ENCODE peak calls at places on chromosomes 2 and 18, in six cellular contexts. Q is K562, R is Peyer's patch, G is transverse colon, Y is heart left ventricle, J is upper lobe of left lung. N is an unnamed sample. For H3K36me3, the result is how much of the 10 kb centered on the place peaks cover.

GRCh38 chr2:145690183-145690582 is 1170.3 kb upstream of the ZEB2 start:
- DNase-seq in Q (no peak), R (no peak), G (no peak), Y (no peak), J (no peak), N (no peak)

GRCh38 chr2:20509766-20510490 is 63.1 kb downstream of the RHOB start:
- DNase-seq in Q (peak), R (no peak), G (peak), Y (no peak), J (peak), N (no peak)

GRCh38 chr2:29528891-29529520 is 392.4 kb downstream of the ALK start:
- DNase-seq in Q (no peak), R (no peak), G (peak), Y (peak), J (peak), N (peak)

GRCh38 chr2:167957662-167958061 is 289.7 kb downstream of the STK39 start:
- DNase-seq in Q (no peak), R (no peak), G (no peak), Y (no peak), J (no peak), N (no peak)

GRCh38 chr2:117724035-117724434 is 90.5 kb upstream of the DDX18 start:
- DNase-seq in Q (no peak), R (no peak), G (no peak), Y (no peak), J (no peak), N (no peak)

GRCh38 chr2:146003337-146003736 is 1483.4 kb upstream of the ZEB2 start:
- DNase-seq in Q (no peak), R (no peak), G (no peak), Y (no peak), J (no peak), N (no peak)

GRCh38 chr2:107735206-107735605 is 91.5 kb upstream of the RGPD4 start:
- DNase-seq in Q (no peak), R (no peak), G (no peak), Y (no peak), J (no peak), N (no peak)

GRCh38 chr2:75481041-75481836 is 79.5 kb downstream of the EVA1A start:
- DNase-seq in Q (peak), R (no peak), G (no peak), Y (no peak), J (no peak), N (peak)

GRCh38 chr2:169839954-169840746 is 12.9 kb downstream of the UBR3 start:
- DNase-seq in Q (peak), R (no peak), G (no peak), Y (no peak), J (no peak), N (no peak)

GRCh38 chr2:230927711-230928341 is 2.8 kb upstream of the GPR55 start:
- DNase-seq in Q (no peak), R (no peak), G (peak), Y (no peak), J (no peak), N (no peak)

GRCh38 chr18:42730272-42730671 is 385.2 kb downstream of the RIT2 start:
- DNase-seq in Q (no peak), R (no peak), G (no peak), Y (no peak), J (no peak), N (no peak)

GRCh38 chr2:238104521-238105311 is 4.6 kb downstream of the ESPNL start:
- DNase-seq in Q (no peak), R (no peak), G (peak), Y (no peak), J (no peak), N (no peak)

GRCh38 chr18:60358516-60358915 is 14.1 kb downstream of the MC4R start:
- DNase-seq in Q (no peak), R (no peak), G (no peak), Y (no peak), J (no peak), N (no peak)

GRCh38 chr2:191637182-191638078 is 40.5 kb upstream of the NABP1 start:
- DNase-seq in Q (peak), R (no peak), G (no peak), Y (no peak), J (no peak), N (no peak)

GRCh38 chr2:174778479-174778962 is 14.2 kb upstream of the CHRNA1 start:
- DNase-seq in Q (no peak), R (peak), G (peak), Y (peak), J (peak), N (no peak)

GRCh38 chr2:22737144-22737543 is 647.8 kb upstream of the KLHL29 start:
- DNase-seq in Q (no peak), R (no peak), G (no peak), Y (no peak), J (no peak), N (no peak)

GRCh38 chr2:2683581-2683980 is 352.5 kb upstream of the MYT1L start:
- DNase-seq in Q (no peak), R (no peak), G (no peak), Y (no peak), J (no peak), N (no peak)

DNA sequence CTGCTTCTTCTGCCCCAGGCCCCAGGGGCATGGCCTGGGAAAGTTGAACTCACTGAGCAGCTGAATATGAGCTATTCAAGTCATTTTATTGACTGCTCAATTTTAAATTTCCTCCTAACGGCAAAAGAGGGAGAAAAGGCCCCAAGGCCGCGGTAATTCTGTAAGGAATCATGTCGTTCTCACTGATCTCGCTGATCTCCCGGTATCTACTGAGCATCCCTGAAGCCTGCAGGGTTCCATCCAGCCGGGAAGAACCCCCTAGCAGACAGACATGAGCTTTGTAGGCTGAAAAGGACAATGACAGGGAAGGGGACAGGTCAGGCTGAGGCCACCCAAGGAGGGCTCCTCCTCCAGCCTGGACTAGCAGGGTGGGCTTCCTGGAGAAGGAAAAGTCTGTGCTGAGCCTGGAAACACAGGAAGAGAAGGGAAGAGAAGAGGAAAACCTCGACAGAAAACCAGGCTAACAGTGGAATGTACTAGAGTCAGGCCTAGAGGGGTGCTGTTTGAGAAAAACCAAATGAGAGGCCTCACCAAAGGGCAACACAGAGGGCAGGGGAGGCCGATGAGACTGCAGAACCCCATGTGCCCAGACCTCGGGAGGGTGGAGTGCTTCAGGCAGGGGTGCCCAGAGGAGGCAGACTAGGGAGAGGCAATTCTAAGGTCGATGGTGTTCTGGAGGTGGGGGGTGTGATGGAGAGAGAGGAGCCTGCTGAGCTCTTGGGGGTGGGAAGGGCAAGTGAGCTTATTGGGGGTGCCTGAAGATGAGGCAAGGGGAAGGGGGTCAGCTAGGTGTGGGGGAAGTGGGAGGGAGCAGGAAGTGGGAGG is 2.9 kb upstream of the NPPC start:
- DNase-seq in Q (no peak), R (no peak), G (no peak), Y (no peak), J (peak), N (no peak)
- H3K27ac ChIP-seq in Q (no peak), R (no peak), G (no peak), Y (peak), J (no peak), N (no peak)

GRCh38 chr2:46326231-46326980 is 29.2 kb downstream of the EPAS1 start:
- DNase-seq in Q (peak), R (no peak), G (no peak), Y (no peak), J (peak), N (no peak)
- TF ChIP-seq POLR2A in Q (no peak), R (no peak), G (no peak), Y (no peak), J (no peak), N (no peak)

GRCh38 chr2:85547089-85547858 is 8.3 kb downstream of the MAT2A start:
- DNase-seq in Q (peak), R (no peak), G (no peak), Y (no peak), J (no peak), N (no peak)
- H3K36me3 ChIP-seq in Q (half or more), R (half or more), G (under half), Y (half or more), J (under half), N (half or more)

DNA sequence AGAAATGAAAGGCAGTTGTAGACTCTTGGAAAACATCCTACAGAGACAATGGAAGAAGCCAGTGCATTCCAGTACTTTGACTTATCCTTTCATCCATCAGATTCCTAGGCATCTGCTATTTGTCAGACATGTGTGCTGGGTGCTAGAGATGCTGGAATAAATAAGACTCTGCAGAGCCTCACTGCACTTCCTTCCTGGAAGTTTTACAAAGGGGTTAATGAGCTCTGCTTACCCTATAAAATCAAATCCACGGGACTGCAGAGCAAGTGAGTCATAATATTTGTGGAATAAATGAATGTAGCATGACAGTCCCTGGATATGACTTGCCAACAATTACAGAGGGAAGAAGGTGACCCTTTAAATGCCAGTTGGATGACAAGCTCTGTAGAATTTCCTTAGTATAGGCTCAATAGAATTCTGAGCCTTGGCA is 52.7 kb upstream of the NPAS2 start:
- DNase-seq in Q (no peak), R (no peak), G (no peak), Y (no peak), J (no peak), N (no peak)
- H3K27ac ChIP-seq in Q (no peak), R (no peak), G (peak), Y (no peak), J (no peak), N (peak)

GRCh38 chr2:135820003-135820618 is 16.9 kb downstream of the LCT start:
- DNase-seq in Q (no peak), R (peak), G (no peak), Y (no peak), J (no peak), N (no peak)
- TF ChIP-seq POLR2A in Q (no peak), R (no peak), G (no peak), Y (no peak), J (no peak), N (no peak)

GRCh38 chr18:76757343-76757742 is 65.0 kb upstream of the ZNF236 start:
- DNase-seq in Q (no peak), R (no peak), G (peak), Y (no peak), J (no peak), N (no peak)

GRCh38 chr18:76756491-76757288 is 65.7 kb upstream of the ZNF236 start:
- DNase-seq in Q (no peak), R (no peak), G (peak), Y (no peak), J (no peak), N (no peak)

GRCh38 chr18:76751538-76751890 is 70.8 kb upstream of the ZNF236 start:
- DNase-seq in Q (no peak), R (no peak), G (no peak), Y (no peak), J (no peak), N (no peak)

GRCh38 chr18:76752400-76752799 is 70.0 kb upstream of the ZNF236 start:
- DNase-seq in Q (no peak), R (no peak), G (no peak), Y (no peak), J (no peak), N (peak)

DNA sequence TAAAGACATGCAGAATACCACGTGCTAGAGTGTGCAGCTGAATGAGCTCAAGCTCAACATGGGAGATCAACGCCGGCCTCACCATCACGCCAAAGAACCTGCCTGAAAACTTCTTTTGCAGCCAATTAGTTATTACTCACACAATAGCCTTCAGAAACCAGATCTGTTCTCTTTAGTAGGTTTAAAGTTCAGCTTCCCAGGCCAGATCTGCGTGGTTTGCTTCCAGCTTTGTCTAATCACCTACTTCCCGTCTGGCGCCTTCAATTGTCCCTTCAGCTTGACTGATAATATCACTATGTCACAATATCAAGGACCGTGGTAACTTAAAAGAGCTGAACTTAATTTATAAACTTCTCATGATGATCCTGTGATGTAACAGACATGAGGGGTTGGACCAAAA is 68.0 kb upstream of the ZNF236 start:
- DNase-seq in Q (no peak), R (no peak), G (no peak), Y (no peak), J (no peak), N (no peak)
- H3K36me3 ChIP-seq in Q (under half), R (under half), G (under half), Y (under half), J (under half), N (under half)

GRCh38 chr2:205702576-205702975 is 20.3 kb downstream of the NRP2 start:
- DNase-seq in Q (no peak), R (no peak), G (no peak), Y (no peak), J (no peak), N (no peak)

GRCh38 chr2:205703471-205703870 is 21.2 kb downstream of the NRP2 start:
- DNase-seq in Q (no peak), R (no peak), G (no peak), Y (no peak), J (no peak), N (no peak)

GRCh38 chr2:205700331-205701132 is 18.2 kb downstream of the NRP2 start:
- DNase-seq in Q (no peak), R (peak), G (peak), Y (no peak), J (peak), N (no peak)

GRCh38 chr2:205699554-205700289 is 17.4 kb downstream of the NRP2 start:
- DNase-seq in Q (no peak), R (no peak), G (no peak), Y (no peak), J (no peak), N (no peak)

GRCh38 chr2:205701509-205701908 is 19.2 kb downstream of the NRP2 start:
- DNase-seq in Q (no peak), R (no peak), G (no peak), Y (no peak), J (no peak), N (no peak)
- H3K27ac ChIP-seq in Q (no peak), R (no peak), G (peak), Y (peak), J (no peak), N (peak)

N was measured in esophagus muscularis mucosa.